ENCODE peak calls at places on chromosomes 16 and 17, in ten cellular contexts. One of them, this sample, is unnamed.

GRCh38 chr17:7712111-7712771 is 5.3 kb upstream of the DNAH2 start:
- DNase-seq in PC-9: no peak
- DNase-seq in GM23248: peak; percentile 26
- DNase-seq in PC-3: no peak
- DNase-seq in Karpas-422: no peak
- DNase-seq in hepatocyte: peak; percentile 20
- DNase-seq in SK-N-SH: peak; percentile 70
- DNase-seq in HCT116: no peak
- DNase-seq in MM.1S: no peak
- DNase-seq in OCI-LY7: peak; percentile 23
- DNase-seq in this sample: peak; percentile 60

GRCh38 chr17:40038882-40039513 is 15.2 kb downstream of the MED24 start:
- DNase-seq in PC-3: peak; percentile 52
- DNase-seq in HCT116: peak; percentile 37
- DNase-seq in SK-N-SH: peak; percentile 80
- DNase-seq in hepatocyte: peak; percentile 80
- DNase-seq in OCI-LY7: no peak
- DNase-seq in MM.1S: no peak
- DNase-seq in Karpas-422: no peak
- DNase-seq in PC-9: no peak
- DNase-seq in GM23248: peak; percentile 95
- DNase-seq in this sample: peak; percentile 80

GRCh38 chr17:44979426-44980273 is 11.5 kb upstream of the C1QL1 start:
- DNase-seq in MM.1S: no peak
- DNase-seq in HCT116: no peak
- DNase-seq in PC-9: no peak
- DNase-seq in PC-3: no peak
- DNase-seq in SK-N-SH: no peak
- DNase-seq in OCI-LY7: no peak
- DNase-seq in GM23248: no peak
- DNase-seq in hepatocyte: peak; percentile 63
- DNase-seq in Karpas-422: no peak
- DNase-seq in this sample: no peak

GRCh38 chr16:83404261-83404660 is 403.5 kb upstream of the HSBP1 start:
- DNase-seq in PC-3: no peak
- DNase-seq in hepatocyte: no peak
- DNase-seq in HCT116: no peak
- DNase-seq in Karpas-422: no peak
- DNase-seq in MM.1S: no peak
- DNase-seq in SK-N-SH: no peak
- DNase-seq in OCI-LY7: no peak
- DNase-seq in GM23248: no peak
- DNase-seq in PC-9: no peak
- DNase-seq in this sample: no peak

GRCh38 chr17:8324913-8325312 is 14.7 kb upstream of the ODF4 start:
- DNase-seq in OCI-LY7: no peak
- DNase-seq in HCT116: no peak
- DNase-seq in SK-N-SH: no peak
- DNase-seq in GM23248: no peak
- DNase-seq in PC-9: no peak
- DNase-seq in Karpas-422: peak; percentile 41
- DNase-seq in MM.1S: no peak
- DNase-seq in PC-3: no peak
- DNase-seq in hepatocyte: no peak
- DNase-seq in this sample: no peak

GRCh38 chr16:20928774-20929411 is 28.3 kb downstream of the LYRM1 start:
- DNase-seq in MM.1S: no peak
- DNase-seq in PC-9: no peak
- DNase-seq in PC-3: no peak
- DNase-seq in hepatocyte: no peak
- DNase-seq in OCI-LY7: no peak
- DNase-seq in GM23248: peak; percentile 38
- DNase-seq in SK-N-SH: no peak
- DNase-seq in Karpas-422: no peak
- DNase-seq in HCT116: no peak
- DNase-seq in this sample: no peak

GRCh38 chr16:12120331-12120981 is 143.9 kb downstream of the SNX29 start:
- DNase-seq in MM.1S: no peak
- DNase-seq in SK-N-SH: no peak
- DNase-seq in OCI-LY7: no peak
- DNase-seq in HCT116: no peak
- DNase-seq in Karpas-422: no peak
- DNase-seq in PC-3: no peak
- DNase-seq in hepatocyte: peak; percentile 41
- DNase-seq in PC-9: no peak
- DNase-seq in GM23248: no peak
- DNase-seq in this sample: no peak

GRCh38 chr17:58679263-58680037 is 12.4 kb downstream of the TEX14 start:
- DNase-seq in hepatocyte: no peak
- DNase-seq in HCT116: peak; percentile 100
- DNase-seq in SK-N-SH: no peak
- DNase-seq in MM.1S: no peak
- DNase-seq in Karpas-422: no peak
- DNase-seq in GM23248: no peak
- DNase-seq in OCI-LY7: no peak
- DNase-seq in PC-3: peak; percentile 81
- DNase-seq in PC-9: peak; percentile 99
- DNase-seq in this sample: peak; percentile 49

GRCh38 chr16:86363057-86363490 is 147.3 kb upstream of the FOXF1 start:
- DNase-seq in MM.1S: no peak
- DNase-seq in Karpas-422: no peak
- DNase-seq in SK-N-SH: no peak
- DNase-seq in hepatocyte: peak; percentile 75
- DNase-seq in HCT116: no peak
- DNase-seq in OCI-LY7: no peak
- DNase-seq in PC-9: no peak
- DNase-seq in GM23248: peak; percentile 92
- DNase-seq in PC-3: peak; percentile 43
- DNase-seq in this sample: no peak

GRCh38 chr16:28980929-28981328 is 3.9 kb upstream of the LAT start:
- DNase-seq in OCI-LY7: no peak
- DNase-seq in MM.1S: no peak
- DNase-seq in hepatocyte: no peak
- DNase-seq in SK-N-SH: no peak
- DNase-seq in PC-9: no peak
- DNase-seq in HCT116: no peak
- DNase-seq in PC-3: no peak
- DNase-seq in GM23248: no peak
- DNase-seq in Karpas-422: no peak
- DNase-seq in this sample: peak; percentile 17

GRCh38 chr16:2795714-2796143 is 2.5 kb upstream of the PRSS41 start:
- DNase-seq in SK-N-SH: no peak
- DNase-seq in HCT116: no peak
- DNase-seq in GM23248: no peak
- DNase-seq in PC-9: peak; percentile 86
- DNase-seq in MM.1S: no peak
- DNase-seq in OCI-LY7: no peak
- DNase-seq in Karpas-422: no peak
- DNase-seq in PC-3: no peak
- DNase-seq in hepatocyte: peak; percentile 60
- DNase-seq in this sample: no peak

GRCh38 chr16:10967981-10968380 is 23.6 kb downstream of the CLEC16A start:
- DNase-seq in GM23248: no peak
- DNase-seq in PC-9: no peak
- DNase-seq in hepatocyte: no peak
- DNase-seq in OCI-LY7: no peak
- DNase-seq in MM.1S: no peak
- DNase-seq in Karpas-422: no peak
- DNase-seq in HCT116: no peak
- DNase-seq in SK-N-SH: no peak
- DNase-seq in PC-3: no peak
- DNase-seq in this sample: no peak

GRCh38 chr17:7133424-7133823 is 18.8 kb upstream of the ASGR2 start:
- DNase-seq in SK-N-SH: peak; percentile 58
- DNase-seq in HCT116: no peak
- DNase-seq in Karpas-422: peak; percentile 70
- DNase-seq in hepatocyte: peak; percentile 43
- DNase-seq in OCI-LY7: peak; percentile 46
- DNase-seq in GM23248: peak; percentile 24
- DNase-seq in PC-9: no peak
- DNase-seq in PC-3: no peak
- DNase-seq in MM.1S: peak; percentile 45
- DNase-seq in this sample: peak; percentile 82

GRCh38 chr17:49762148-49762941 is 1.6 kb downstream of the FAM117A start:
- DNase-seq in Karpas-422: no peak
- DNase-seq in HCT116: no peak
- DNase-seq in SK-N-SH: no peak
- DNase-seq in OCI-LY7: peak; percentile 50
- DNase-seq in PC-3: peak; percentile 88
- DNase-seq in GM23248: peak; percentile 33
- DNase-seq in hepatocyte: no peak
- DNase-seq in PC-9: peak; percentile 62
- DNase-seq in MM.1S: no peak
- DNase-seq in this sample: no peak

GRCh38 chr17:2435181-2435741 is 34.4 kb upstream of the MNT start:
- DNase-seq in GM23248: peak; percentile 64
- DNase-seq in hepatocyte: peak; percentile 23
- DNase-seq in SK-N-SH: peak; percentile 46
- DNase-seq in HCT116: no peak
- DNase-seq in PC-3: no peak
- DNase-seq in MM.1S: no peak
- DNase-seq in OCI-LY7: no peak
- DNase-seq in PC-9: no peak
- DNase-seq in Karpas-422: no peak
- DNase-seq in this sample: peak; percentile 91

GRCh38 chr16:85419503-85420408 is 193.4 kb upstream of the GSE1 start:
- DNase-seq in Karpas-422: no peak
- DNase-seq in hepatocyte: no peak
- DNase-seq in PC-9: no peak
- DNase-seq in SK-N-SH: no peak
- DNase-seq in GM23248: no peak
- DNase-seq in PC-3: no peak
- DNase-seq in HCT116: no peak
- DNase-seq in MM.1S: no peak
- DNase-seq in OCI-LY7: no peak
- DNase-seq in this sample: no peak

GRCh38 chr16:66474750-66475199 is 47.7 kb downstream of the BEAN1 start:
- DNase-seq in hepatocyte: no peak
- DNase-seq in Karpas-422: peak; percentile 58
- DNase-seq in SK-N-SH: no peak
- DNase-seq in PC-3: peak; percentile 39
- DNase-seq in OCI-LY7: peak; percentile 78
- DNase-seq in GM23248: no peak
- DNase-seq in HCT116: no peak
- DNase-seq in MM.1S: peak; percentile 85
- DNase-seq in PC-9: peak; percentile 77
- DNase-seq in this sample: no peak
- H3K9me2 ChIP-seq in hepatocyte: no peaks in the 10 kb centered on the region
- H3K9me2 ChIP-seq in Karpas-422: no peaks in the 10 kb centered on the region
- H3K9me2 ChIP-seq in SK-N-SH: no peaks in the 10 kb centered on the region
- H3K9me2 ChIP-seq in PC-3: no peaks in the 10 kb centered on the region
- H3K9me2 ChIP-seq in OCI-LY7: no peaks in the 10 kb centered on the region
- H3K9me2 ChIP-seq in GM23248: no peaks in the 10 kb centered on the region
- H3K9me2 ChIP-seq in HCT116: no peaks in the 10 kb centered on the region
- H3K9me2 ChIP-seq in MM.1S: no peaks in the 10 kb centered on the region
- H3K9me2 ChIP-seq in PC-9: no peaks in the 10 kb centered on the region
- H3K9me2 ChIP-seq in this sample: peaks cover 4% of the 10 kb centered on the region

DNA sequence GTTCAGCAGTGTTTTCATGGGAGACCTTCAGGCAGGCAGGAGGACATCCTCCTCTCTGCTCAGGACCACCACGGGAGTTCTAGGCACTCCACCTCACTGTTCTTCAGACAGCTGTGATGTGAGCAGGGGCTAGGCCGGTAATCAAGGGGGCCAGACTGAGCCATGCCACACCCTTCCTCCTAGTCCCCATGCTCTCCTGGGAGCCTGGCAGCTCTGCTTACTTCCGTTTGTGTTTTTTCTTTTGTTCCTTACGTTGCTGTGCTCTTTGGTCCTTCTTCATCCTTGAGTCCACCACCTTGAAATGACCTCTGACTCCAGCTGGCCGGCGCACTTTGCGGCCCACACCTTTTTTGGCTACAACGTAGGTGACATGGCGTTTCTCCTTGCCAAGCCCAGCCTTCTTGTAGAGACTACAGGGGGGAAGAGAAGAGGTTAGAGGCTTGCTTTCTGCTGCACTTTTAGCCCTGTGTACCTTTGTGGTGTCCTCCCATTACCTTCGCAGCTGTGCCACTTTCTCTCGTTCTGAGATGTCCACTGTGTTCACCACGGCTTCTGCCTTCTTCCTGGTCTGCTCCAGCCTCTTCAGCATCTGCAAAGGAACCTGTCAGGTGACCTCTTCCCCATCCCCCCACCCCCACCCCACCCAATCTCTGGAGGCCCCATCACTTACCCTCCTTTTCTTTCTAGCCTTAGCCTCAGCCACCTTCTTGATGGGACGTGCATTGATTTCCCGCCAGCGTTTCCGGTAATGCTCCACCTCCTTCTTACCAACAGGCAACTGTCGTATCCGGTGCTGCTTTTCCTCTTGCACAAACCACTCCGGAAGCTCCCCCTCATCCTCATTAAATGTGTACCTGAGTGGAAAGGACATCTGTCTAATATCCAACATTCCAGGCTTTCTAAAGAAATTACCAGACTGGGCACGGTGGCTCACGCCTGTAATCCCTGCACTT is 7.4 kb upstream of the PSMC5 start:
- DNase-seq in GM23248: no peak
- DNase-seq in hepatocyte: no peak
- DNase-seq in OCI-LY7: no peak
- DNase-seq in Karpas-422: no peak
- DNase-seq in PC-3: no peak
- DNase-seq in HCT116: no peak
- DNase-seq in MM.1S: no peak
- DNase-seq in SK-N-SH: no peak
- DNase-seq in PC-9: no peak
- DNase-seq in this sample: no peak
- H3K27ac ChIP-seq in GM23248: no peak overlapping the region
- H3K27ac ChIP-seq in hepatocyte: no peak overlapping the region
- H3K27ac ChIP-seq in OCI-LY7: no peak overlapping the region
- H3K27ac ChIP-seq in Karpas-422: no peak overlapping the region
- H3K27ac ChIP-seq in PC-3: no peak overlapping the region
- H3K27ac ChIP-seq in HCT116: no peak overlapping the region
- H3K27ac ChIP-seq in MM.1S: no peak overlapping the region
- H3K27ac ChIP-seq in SK-N-SH: no peak overlapping the region
- H3K27ac ChIP-seq in PC-9: no peak overlapping the region
- H3K27ac ChIP-seq in this sample: no peak overlapping the region

DNA sequence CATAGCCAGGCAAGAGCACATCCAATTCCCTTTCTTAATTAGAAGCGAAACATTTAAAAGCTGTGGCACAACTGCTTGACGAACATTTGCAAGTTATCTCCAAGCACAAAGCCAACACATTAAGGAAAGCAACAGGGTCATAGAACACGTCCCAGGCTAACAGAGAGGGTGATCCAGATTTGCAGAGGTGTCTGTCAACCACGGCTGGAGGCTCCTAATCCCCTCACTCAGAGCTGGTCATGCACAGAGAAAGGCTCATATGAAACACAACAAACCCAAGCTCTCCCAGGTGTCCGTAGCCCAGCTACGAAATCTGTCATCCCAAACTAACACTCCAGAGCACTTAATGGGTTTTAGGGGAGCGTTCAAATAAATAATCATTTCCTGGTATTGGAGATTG is 276.1 kb downstream of the SLC39A11 start:
- DNase-seq in HCT116: no peak
- DNase-seq in Karpas-422: no peak
- DNase-seq in OCI-LY7: no peak
- DNase-seq in SK-N-SH: no peak
- DNase-seq in GM23248: no peak
- DNase-seq in hepatocyte: no peak
- DNase-seq in PC-3: no peak
- DNase-seq in MM.1S: no peak
- DNase-seq in PC-9: no peak
- DNase-seq in this sample: no peak
- H3K9me2 ChIP-seq in HCT116: no peaks in the 10 kb centered on the region
- H3K9me2 ChIP-seq in Karpas-422: no peaks in the 10 kb centered on the region
- H3K9me2 ChIP-seq in OCI-LY7: no peaks in the 10 kb centered on the region
- H3K9me2 ChIP-seq in SK-N-SH: no peaks in the 10 kb centered on the region
- H3K9me2 ChIP-seq in GM23248: no peaks in the 10 kb centered on the region
- H3K9me2 ChIP-seq in hepatocyte: no peaks in the 10 kb centered on the region
- H3K9me2 ChIP-seq in PC-3: no peaks in the 10 kb centered on the region
- H3K9me2 ChIP-seq in MM.1S: no peaks in the 10 kb centered on the region
- H3K9me2 ChIP-seq in PC-9: no peaks in the 10 kb centered on the region
- H3K9me2 ChIP-seq in this sample: no peaks in the 10 kb centered on the region

GRCh38 chr17:30263552-30264333 is 28.0 kb downstream of the BLMH start:
- DNase-seq in PC-9: no peak
- DNase-seq in SK-N-SH: no peak
- DNase-seq in hepatocyte: no peak
- DNase-seq in OCI-LY7: no peak
- DNase-seq in MM.1S: no peak
- DNase-seq in Karpas-422: no peak
- DNase-seq in GM23248: peak; percentile 15
- DNase-seq in HCT116: no peak
- DNase-seq in PC-3: no peak
- DNase-seq in this sample: no peak
- H3K27ac ChIP-seq in PC-9: no peak overlapping the region
- H3K27ac ChIP-seq in SK-N-SH: no peak overlapping the region
- H3K27ac ChIP-seq in hepatocyte: peak overlapping the region; percentile 8
- H3K27ac ChIP-seq in OCI-LY7: no peak overlapping the region
- H3K27ac ChIP-seq in MM.1S: no peak overlapping the region
- H3K27ac ChIP-seq in Karpas-422: no peak overlapping the region
- H3K27ac ChIP-seq in GM23248: no peak overlapping the region
- H3K27ac ChIP-seq in HCT116: no peak overlapping the region
- H3K27ac ChIP-seq in PC-3: no peak overlapping the region
- H3K27ac ChIP-seq in this sample: no peak overlapping the region